ENCODE peak calls at places on chromosomes 11 and 22, in eight cellular contexts. Z, G, K, M, A, I, J and L are unnamed samples.

GRCh38 chr11:31150011-31150410 is 219.5 kb downstream of the DCDC1 start:
- DNase-seq in Z (no peak), G (no peak), K (no peak), M (no peak), A (no peak), I (no peak), J (no peak), L (no peak)

GRCh38 chr22:42622061-42622710 is 7.5 kb upstream of the POLDIP3 start:
- DNase-seq in Z (no peak), G (no peak), K (peak; percentile 60), M (no peak), A (no peak), I (no peak), J (no peak), L (no peak)

GRCh38 chr11:15222777-15223176 is 108.1 kb downstream of the INSC start:
- DNase-seq in Z (no peak), G (no peak), K (no peak), M (no peak), A (no peak), I (no peak), J (no peak), L (no peak)

GRCh38 chr11:12482839-12483238 is 105.5 kb downstream of the PARVA start:
- DNase-seq in Z (no peak), G (no peak), K (no peak), M (no peak), A (no peak), I (no peak), J (no peak), L (no peak)

GRCh38 chr11:123065634-123066033 is 3.7 kb upstream of the HSPA8 start:
- DNase-seq in Z (no peak), G (no peak), K (no peak), M (peak; percentile 64), A (peak; percentile 76), I (no peak), J (no peak), L (no peak)

GRCh38 chr11:4830909-4831308 is 9.8 kb downstream of the OR51F2 start:
- DNase-seq in Z (no peak), G (no peak), K (no peak), M (no peak), A (no peak), I (no peak), J (no peak), L (no peak)

GRCh38 chr11:41044747-41045146 is 414.7 kb downstream of the LRRC4C start:
- DNase-seq in Z (no peak), G (no peak), K (no peak), M (no peak), A (no peak), I (no peak), J (peak; percentile 10), L (no peak)

GRCh38 chr11:93740031-93740801 is 1.1 kb downstream of the TAF1D start:
- DNase-seq in Z (peak; percentile 68), G (no peak), K (no peak), M (peak; percentile 29), A (peak; percentile 47), I (peak; percentile 36), J (peak; percentile 70), L (peak; percentile 23)

GRCh38 chr22:23079814-23080521 is 9.6 kb downstream of the GNAZ start:
- DNase-seq in Z (no peak), G (no peak), K (no peak), M (no peak), A (no peak), I (no peak), J (no peak), L (no peak)

GRCh38 chr11:28466506-28466905 is 358.3 kb downstream of the METTL15 start:
- DNase-seq in Z (no peak), G (no peak), K (no peak), M (no peak), A (no peak), I (no peak), J (no peak), L (no peak)

GRCh38 chr11:36123353-36124220 is 165.6 kb downstream of the COMMD9 start:
- DNase-seq in Z (no peak), G (no peak), K (no peak), M (no peak), A (no peak), I (no peak), J (no peak), L (no peak)

GRCh38 chr11:86047275-86047991 is 21.5 kb downstream of the PICALM start:
- DNase-seq in Z (no peak), G (no peak), K (no peak), M (peak; percentile 69), A (peak; percentile 80), I (no peak), J (no peak), L (no peak)

GRCh38 chr22:49449377-49449776 is 378.3 kb downstream of the BRD1 start:
- DNase-seq in Z (no peak), G (peak; percentile 7), K (peak; percentile 42), M (no peak), A (no peak), I (no peak), J (no peak), L (no peak)

GRCh38 chr11:57772562-57772961 is 11.0 kb downstream of the CTNND1 start:
- DNase-seq in Z (no peak), G (no peak), K (no peak), M (no peak), A (no peak), I (no peak), J (no peak), L (no peak)

GRCh38 chr11:95734009-95734572 is 55.5 kb downstream of the FAM76B start:
- DNase-seq in Z (no peak), G (no peak), K (no peak), M (no peak), A (no peak), I (no peak), J (no peak), L (no peak)

GRCh38 chr11:107496011-107496410 is 38.4 kb upstream of the CWF19L2 start:
- DNase-seq in Z (no peak), G (no peak), K (no peak), M (peak; percentile 95), A (peak; percentile 95), I (no peak), J (no peak), L (no peak)

GRCh38 chr22:20036119-20036518 is 15.2 kb downstream of the TANGO2 start:
- DNase-seq in Z (no peak), G (no peak), K (no peak), M (no peak), A (no peak), I (no peak), J (no peak), L (no peak)

GRCh38 chr22:26406118-26406517 is 22.9 kb upstream of the ASPHD2 start:
- DNase-seq in Z (no peak), G (no peak), K (no peak), M (no peak), A (peak; percentile 64), I (peak; percentile 37), J (peak; percentile 20), L (no peak)

GRCh38 chr22:29359469-29359868 is 28.9 kb downstream of the AP1B1 start:
- DNase-seq in Z (no peak), G (peak; percentile 32), K (no peak), M (peak; percentile 78), A (peak; percentile 63), I (peak; percentile 77), J (peak; percentile 77), L (peak; percentile 71)

GRCh38 chr22:45678961-45679912 is 7.6 kb downstream of the ATXN10 start:
- DNase-seq in Z (no peak), G (no peak), K (no peak), M (no peak), A (peak; percentile 70), I (no peak), J (no peak), L (no peak)

GRCh38 chr11:78902771-78903507 is 328.3 kb upstream of the NARS2 start:
- DNase-seq in Z (no peak), G (no peak), K (peak; percentile 70), M (no peak), A (no peak), I (peak; percentile 43), J (no peak), L (no peak)

GRCh38 chr11:62069961-62070919 is 53.6 kb upstream of the INCENP start:
- DNase-seq in Z (no peak), G (no peak), K (no peak), M (no peak), A (no peak), I (no peak), J (no peak), L (no peak)

GRCh38 chr11:6258141-6258540 is 1.5 kb upstream of the CCKBR start:
- DNase-seq in Z (no peak), G (no peak), K (no peak), M (no peak), A (no peak), I (no peak), J (peak; percentile 50), L (peak; percentile 44)

GRCh38 chr11:13215157-13215556 is 62.4 kb upstream of the BMAL1 start:
- DNase-seq in Z (no peak), G (no peak), K (no peak), M (no peak), A (peak; percentile 48), I (no peak), J (no peak), L (no peak)

GRCh38 chr11:73216466-73216865 is 1.6 kb upstream of the P2RY2 start:
- DNase-seq in Z (no peak), G (no peak), K (no peak), M (no peak), A (no peak), I (no peak), J (no peak), L (peak; percentile 1)
- H3K4me3 ChIP-seq in Z (no peak overlapping the region), G (no peak overlapping the region), K (no peak overlapping the region), M (no peak overlapping the region), A (no peak overlapping the region), I (no peak overlapping the region), J (no peak overlapping the region), L (no peak overlapping the region)

DNA sequence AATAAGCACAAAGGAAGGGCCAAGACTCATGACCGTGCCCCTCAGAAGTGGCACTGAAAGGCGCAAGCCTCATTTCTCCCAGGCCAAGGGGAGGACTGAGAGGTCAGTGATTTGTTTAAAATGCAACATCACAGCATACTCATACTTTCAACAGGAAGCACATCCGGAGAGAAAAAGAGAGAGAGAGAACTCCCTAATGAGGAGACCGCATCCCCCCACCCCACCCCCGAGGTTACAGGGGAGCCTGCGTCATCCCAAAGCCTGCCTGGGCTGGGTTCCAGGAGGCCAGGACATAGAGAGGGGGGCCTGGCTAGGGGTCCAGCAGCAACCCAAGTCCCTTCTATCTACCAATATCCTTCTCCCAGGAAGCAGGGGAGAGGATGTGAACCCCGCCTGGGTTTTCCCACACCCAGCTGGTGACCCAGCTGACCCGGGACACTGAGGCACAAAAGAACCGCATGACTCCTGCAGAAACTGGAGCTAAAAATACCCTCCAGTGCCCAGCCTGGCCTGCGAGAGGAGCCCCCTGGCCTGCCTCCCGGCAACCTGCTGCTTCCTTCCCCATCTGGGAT is 3.8 kb downstream of the CSNK1E start:
- DNase-seq in Z (no peak), G (peak; percentile 67), K (no peak), M (peak; percentile 90), A (peak; percentile 82), I (no peak), J (no peak), L (peak; percentile 39)
- H3K4me3 ChIP-seq in Z (peak overlapping the region; percentile 79), G (peak overlapping the region; percentile 91), K (peak overlapping the region; percentile 65), M (peak overlapping the region; percentile 82), A (peak overlapping the region; percentile 80), I (no peak overlapping the region), J (peak overlapping the region; percentile 96), L (peak overlapping the region; percentile 99)

GRCh38 chr11:111938687-111939160 is 1.6 kb downstream of the DIXDC1 start:
- DNase-seq in Z (no peak), G (no peak), K (no peak), M (peak; percentile 40), A (peak; percentile 37), I (no peak), J (peak; percentile 79), L (peak; percentile 40)
- H3K4me3 ChIP-seq in Z (no peak overlapping the region), G (no peak overlapping the region), K (no peak overlapping the region), M (peak overlapping the region; percentile 6), A (peak overlapping the region; percentile 35), I (no peak overlapping the region), J (peak overlapping the region; percentile 83), L (peak overlapping the region; percentile 63)

GRCh38 chr11:73528877-73529530 is 68.9 kb downstream of the FAM168A start:
- DNase-seq in Z (no peak), G (no peak), K (no peak), M (no peak), A (no peak), I (no peak), J (peak; percentile 42), L (no peak)
- H3K4me3 ChIP-seq in Z (peak overlapping the region; percentile 36), G (peak overlapping the region; percentile 34), K (peak overlapping the region; percentile 35), M (no peak overlapping the region), A (no peak overlapping the region), I (no peak overlapping the region), J (peak overlapping the region; percentile 24), L (no peak overlapping the region)